ENCODE peak calls at places on chromosomes 6 and 20, in ten cellular contexts. E is COR-L47; A is stimulated activated naive CD4-positive, alpha-beta T cell; V is non-pigmented ciliary epithelial cell; L is small intestine; K is NCI-H460; W is nephron progenitor cell; U is left cardiac atrium; B is cardiac fibroblast; J is RCC 7860. N is an unnamed sample.

GRCh38 chr6:26268659-26269402 is 96.2 kb upstream of the BTN3A2 start:
- DNase-seq in E (peak), A (no peak), V (no peak), L (peak), K (no peak), W (peak), U (no peak), B (peak), J (peak), N (peak)

GRCh38 chr20:54254596-54254995 is 46.7 kb downstream of the PFDN4 start:
- DNase-seq in E (no peak), A (no peak), V (no peak), L (no peak), K (no peak), W (no peak), U (no peak), B (peak), J (no peak), N (no peak)

GRCh38 chr20:61500791-61501321 is 248.8 kb downstream of the CDH4 start:
- DNase-seq in E (no peak), A (no peak), V (no peak), L (no peak), K (no peak), W (no peak), U (no peak), B (peak), J (no peak), N (no peak)

GRCh38 chr6:24982231-24982630 is 46.5 kb upstream of the RIPOR2 start:
- DNase-seq in E (no peak), A (no peak), V (no peak), L (no peak), K (no peak), W (no peak), U (no peak), B (peak), J (no peak), N (no peak)

GRCh38 chr20:20743511-20744169 is 31.2 kb upstream of the RALGAPA2 start:
- DNase-seq in E (no peak), A (no peak), V (no peak), L (peak), K (no peak), W (no peak), U (peak), B (peak), J (no peak), N (peak)

GRCh38 chr20:62482136-62482833 is 6.5 kb upstream of the GATA5 start:
- DNase-seq in E (no peak), A (no peak), V (no peak), L (peak), K (no peak), W (no peak), U (no peak), B (no peak), J (no peak), N (no peak)

GRCh38 chr6:168641455-168641854 is 200.5 kb downstream of the SMOC2 start:
- DNase-seq in E (no peak), A (no peak), V (no peak), L (no peak), K (no peak), W (peak), U (no peak), B (peak), J (peak), N (no peak)

GRCh38 chr6:28747631-28748157 is 176.1 kb downstream of the TRIM27 start:
- DNase-seq in E (no peak), A (no peak), V (peak), L (no peak), K (peak), W (peak), U (no peak), B (peak), J (peak), N (no peak)

GRCh38 chr6:156190270-156190669 is 586.9 kb upstream of the ARID1B start:
- DNase-seq in E (peak), A (no peak), V (no peak), L (no peak), K (no peak), W (no peak), U (no peak), B (no peak), J (no peak), N (no peak)

GRCh38 chr20:53040678-53041674 is 68.8 kb downstream of the TSHZ2 start:
- DNase-seq in E (no peak), A (no peak), V (no peak), L (peak), K (no peak), W (no peak), U (peak), B (peak), J (no peak), N (peak)

GRCh38 chr20:4937422-4938319 is 63.6 kb downstream of the SLC23A2 start:
- DNase-seq in E (peak), A (no peak), V (no peak), L (peak), K (no peak), W (no peak), U (no peak), B (no peak), J (no peak), N (no peak)

N was measured in colonic mucosa.